ENCODE peak calls at places on chromosomes 5 and 9, in eight cellular contexts. S is astrocyte, X is cardiac muscle cell, C is NCI-H524 treated with DMSO at 0.1 percent for 48 hours, N is cerebellar cortex, L is HuH-7, I is Right ventricle myocardium superior, Y is foreskin fibroblast. F is an unnamed sample.

GRCh38 chr9:75198436-75198835 is 110.1 kb downstream of the OSTF1 start:
- DNase-seq in S (no peak), X (no peak), C (no peak), N (no peak), L (no peak), I (no peak), Y (no peak), F (no peak)

GRCh38 chr5:105670586-105670985 is 2000.2 kb downstream of the EFNA5 start:
- DNase-seq in S (no peak), X (no peak), C (no peak), N (no peak), L (no peak), I (no peak), Y (no peak), F (no peak)

GRCh38 chr9:72044095-72044494 is 16.3 kb downstream of the C9orf57 start:
- DNase-seq in S (no peak), X (no peak), C (no peak), N (no peak), L (no peak), I (no peak), Y (no peak), F (no peak)

GRCh38 chr5:36657563-36657995 is 51.2 kb downstream of the SLC1A3 start:
- DNase-seq in S (peak; percentile 100), X (peak; percentile 99), C (no peak), N (peak; percentile 9), L (no peak), I (peak; percentile 57), Y (peak; percentile 98), F (peak; percentile 96)

GRCh38 chr5:173689713-173690360 is 73.4 kb upstream of the BOD1 start:
- DNase-seq in S (no peak), X (peak; percentile 7), C (no peak), N (peak; percentile 67), L (no peak), I (peak; percentile 43), Y (no peak), F (no peak)

GRCh38 chr5:168879929-168880328 is 300.8 kb upstream of the PANK3 start:
- DNase-seq in S (no peak), X (peak; percentile 81), C (no peak), N (no peak), L (no peak), I (no peak), Y (no peak), F (no peak)

GRCh38 chr9:94135222-94135621 is 51.0 kb downstream of the PTPDC1 start:
- DNase-seq in S (peak; percentile 88), X (peak; percentile 98), C (no peak), N (no peak), L (no peak), I (no peak), Y (peak; percentile 93), F (no peak)

GRCh38 chr9:34712140-34712539 is 2.2 kb upstream of the CCL21 start:
- DNase-seq in S (no peak), X (no peak), C (no peak), N (no peak), L (no peak), I (no peak), Y (no peak), F (no peak)

GRCh38 chr9:20526500-20527319 is 95.6 kb downstream of the MLLT3 start:
- DNase-seq in S (peak; percentile 59), X (peak; percentile 21), C (no peak), N (no peak), L (no peak), I (no peak), Y (no peak), F (no peak)